ENCODE peak calls at places on chromosomes 11 and 22, in ten cellular contexts. One of them, this sample, is unnamed.

GRCh38 chr11:11163669-11164377 is 189.2 kb downstream of the CSNK2A3 start:
- DNase-seq in HCT116: no peak
- DNase-seq in cardiac muscle cell: no peak
- DNase-seq in CD8-positive, alpha-beta T cell: no peak
- DNase-seq in IMR-90: no peak
- DNase-seq in tibial nerve: no peak
- DNase-seq in neuronal stem cell: no peak
- DNase-seq in thoracic aorta: no peak
- DNase-seq in heart left ventricle: no peak
- DNase-seq in BE2C: no peak
- DNase-seq in this sample: no peak

GRCh38 chr22:48923909-48924475 is 903.7 kb downstream of the BRD1 start:
- DNase-seq in neuronal stem cell: no peak
- DNase-seq in CD8-positive, alpha-beta T cell: no peak
- DNase-seq in BE2C: no peak
- DNase-seq in tibial nerve: no peak
- DNase-seq in HCT116: no peak
- DNase-seq in cardiac muscle cell: no peak
- DNase-seq in IMR-90: no peak
- DNase-seq in heart left ventricle: no peak
- DNase-seq in thoracic aorta: no peak
- DNase-seq in this sample: no peak

GRCh38 chr11:106420048-106420665 is 342.7 kb downstream of the AASDHPPT start:
- DNase-seq in heart left ventricle: no peak
- DNase-seq in tibial nerve: no peak
- DNase-seq in thoracic aorta: no peak
- DNase-seq in CD8-positive, alpha-beta T cell: no peak
- DNase-seq in HCT116: no peak
- DNase-seq in BE2C: no peak
- DNase-seq in neuronal stem cell: no peak
- DNase-seq in cardiac muscle cell: no peak
- DNase-seq in IMR-90: no peak
- DNase-seq in this sample: no peak

GRCh38 chr11:83862691-83863090 is 576.5 kb upstream of the CCDC90B start:
- DNase-seq in BE2C: no peak
- DNase-seq in cardiac muscle cell: no peak
- DNase-seq in heart left ventricle: no peak
- DNase-seq in IMR-90: no peak
- DNase-seq in neuronal stem cell: no peak
- DNase-seq in tibial nerve: no peak
- DNase-seq in HCT116: no peak
- DNase-seq in thoracic aorta: no peak
- DNase-seq in CD8-positive, alpha-beta T cell: no peak
- DNase-seq in this sample: no peak

GRCh38 chr11:130631119-130631518 is 182.7 kb downstream of the ADAMTS15 start:
- DNase-seq in IMR-90: peak; percentile 95
- DNase-seq in CD8-positive, alpha-beta T cell: no peak
- DNase-seq in neuronal stem cell: no peak
- DNase-seq in cardiac muscle cell: no peak
- DNase-seq in HCT116: peak; percentile 52
- DNase-seq in tibial nerve: no peak
- DNase-seq in BE2C: no peak
- DNase-seq in thoracic aorta: no peak
- DNase-seq in heart left ventricle: no peak
- DNase-seq in this sample: no peak

GRCh38 chr22:36541831-36542391 is 12.9 kb upstream of the EIF3D start:
- DNase-seq in HCT116: peak; percentile 64
- DNase-seq in heart left ventricle: no peak
- DNase-seq in cardiac muscle cell: no peak
- DNase-seq in thoracic aorta: no peak
- DNase-seq in BE2C: peak; percentile 46
- DNase-seq in CD8-positive, alpha-beta T cell: no peak
- DNase-seq in tibial nerve: no peak
- DNase-seq in IMR-90: peak; percentile 96
- DNase-seq in neuronal stem cell: no peak
- DNase-seq in this sample: no peak

GRCh38 chr11:65577756-65578109 is 1.9 kb downstream of the EHBP1L1 start:
- DNase-seq in BE2C: no peak
- DNase-seq in HCT116: no peak
- DNase-seq in tibial nerve: no peak
- DNase-seq in neuronal stem cell: no peak
- DNase-seq in cardiac muscle cell: no peak
- DNase-seq in CD8-positive, alpha-beta T cell: no peak
- DNase-seq in heart left ventricle: no peak
- DNase-seq in IMR-90: no peak
- DNase-seq in thoracic aorta: no peak
- DNase-seq in this sample: no peak

GRCh38 chr22:50039669-50040458 is 18.2 kb downstream of the TTLL8 start:
- DNase-seq in heart left ventricle: no peak
- DNase-seq in thoracic aorta: no peak
- DNase-seq in tibial nerve: no peak
- DNase-seq in HCT116: no peak
- DNase-seq in cardiac muscle cell: no peak
- DNase-seq in IMR-90: no peak
- DNase-seq in neuronal stem cell: no peak
- DNase-seq in BE2C: no peak
- DNase-seq in CD8-positive, alpha-beta T cell: no peak
- DNase-seq in this sample: no peak

GRCh38 chr11:128463975-128464374 is 123.4 kb downstream of the ETS1 start:
- DNase-seq in neuronal stem cell: no peak
- DNase-seq in BE2C: no peak
- DNase-seq in cardiac muscle cell: no peak
- DNase-seq in HCT116: no peak
- DNase-seq in heart left ventricle: no peak
- DNase-seq in thoracic aorta: no peak
- DNase-seq in CD8-positive, alpha-beta T cell: no peak
- DNase-seq in tibial nerve: no peak
- DNase-seq in IMR-90: peak; percentile 43
- DNase-seq in this sample: no peak

GRCh38 chr11:103547691-103548090 is 438.5 kb downstream of the DYNC2H1 start:
- DNase-seq in neuronal stem cell: no peak
- DNase-seq in cardiac muscle cell: no peak
- DNase-seq in HCT116: no peak
- DNase-seq in CD8-positive, alpha-beta T cell: no peak
- DNase-seq in IMR-90: no peak
- DNase-seq in tibial nerve: no peak
- DNase-seq in BE2C: no peak
- DNase-seq in heart left ventricle: no peak
- DNase-seq in thoracic aorta: no peak
- DNase-seq in this sample: no peak

GRCh38 chr11:72217856-72218745 is 1.5 kb downstream of the FOLR2 start:
- DNase-seq in thoracic aorta: no peak
- DNase-seq in IMR-90: no peak
- DNase-seq in heart left ventricle: no peak
- DNase-seq in HCT116: no peak
- DNase-seq in CD8-positive, alpha-beta T cell: no peak
- DNase-seq in cardiac muscle cell: no peak
- DNase-seq in BE2C: no peak
- DNase-seq in tibial nerve: no peak
- DNase-seq in neuronal stem cell: no peak
- DNase-seq in this sample: no peak

GRCh38 chr22:33918676-33919590 is 1.3 kb downstream of the LARGE1 start:
- DNase-seq in tibial nerve: no peak
- DNase-seq in CD8-positive, alpha-beta T cell: no peak
- DNase-seq in HCT116: no peak
- DNase-seq in BE2C: no peak
- DNase-seq in thoracic aorta: no peak
- DNase-seq in cardiac muscle cell: no peak
- DNase-seq in IMR-90: peak; percentile 45
- DNase-seq in heart left ventricle: no peak
- DNase-seq in neuronal stem cell: no peak
- DNase-seq in this sample: no peak

GRCh38 chr22:43129426-43130425 is 13.5 kb downstream of the MCAT start:
- DNase-seq in tibial nerve: no peak
- DNase-seq in IMR-90: no peak
- DNase-seq in HCT116: no peak
- DNase-seq in BE2C: no peak
- DNase-seq in neuronal stem cell: no peak
- DNase-seq in thoracic aorta: no peak
- DNase-seq in heart left ventricle: no peak
- DNase-seq in cardiac muscle cell: no peak
- DNase-seq in CD8-positive, alpha-beta T cell: no peak
- DNase-seq in this sample: no peak

GRCh38 chr11:126914941-126915340 is 85.6 kb downstream of the KIRREL3 start:
- DNase-seq in HCT116: no peak
- DNase-seq in CD8-positive, alpha-beta T cell: no peak
- DNase-seq in tibial nerve: no peak
- DNase-seq in IMR-90: peak; percentile 90
- DNase-seq in cardiac muscle cell: no peak
- DNase-seq in neuronal stem cell: no peak
- DNase-seq in thoracic aorta: no peak
- DNase-seq in heart left ventricle: no peak
- DNase-seq in BE2C: no peak
- DNase-seq in this sample: no peak

GRCh38 chr11:74778581-74778980 is 29.9 kb downstream of the RNF169 start:
- DNase-seq in heart left ventricle: no peak
- DNase-seq in tibial nerve: no peak
- DNase-seq in IMR-90: no peak
- DNase-seq in cardiac muscle cell: no peak
- DNase-seq in neuronal stem cell: no peak
- DNase-seq in CD8-positive, alpha-beta T cell: no peak
- DNase-seq in BE2C: no peak
- DNase-seq in thoracic aorta: no peak
- DNase-seq in HCT116: no peak
- DNase-seq in this sample: no peak

GRCh38 chr11:74780277-74780870 is 31.7 kb downstream of the RNF169 start:
- DNase-seq in heart left ventricle: no peak
- DNase-seq in CD8-positive, alpha-beta T cell: no peak
- DNase-seq in BE2C: no peak
- DNase-seq in HCT116: no peak
- DNase-seq in tibial nerve: no peak
- DNase-seq in cardiac muscle cell: no peak
- DNase-seq in IMR-90: peak; percentile 7
- DNase-seq in thoracic aorta: no peak
- DNase-seq in neuronal stem cell: no peak
- DNase-seq in this sample: no peak

GRCh38 chr11:74783241-74783871 is 34.7 kb downstream of the RNF169 start:
- DNase-seq in IMR-90: peak; percentile 76
- DNase-seq in tibial nerve: no peak
- DNase-seq in BE2C: no peak
- DNase-seq in heart left ventricle: no peak
- DNase-seq in HCT116: peak; percentile 8
- DNase-seq in cardiac muscle cell: no peak
- DNase-seq in neuronal stem cell: no peak
- DNase-seq in thoracic aorta: no peak
- DNase-seq in CD8-positive, alpha-beta T cell: no peak
- DNase-seq in this sample: no peak

GRCh38 chr11:74784234-74784633 is 35.6 kb downstream of the RNF169 start:
- DNase-seq in HCT116: no peak
- DNase-seq in thoracic aorta: no peak
- DNase-seq in cardiac muscle cell: no peak
- DNase-seq in CD8-positive, alpha-beta T cell: no peak
- DNase-seq in IMR-90: no peak
- DNase-seq in BE2C: no peak
- DNase-seq in heart left ventricle: no peak
- DNase-seq in tibial nerve: no peak
- DNase-seq in neuronal stem cell: no peak
- DNase-seq in this sample: no peak
- H3K4me1 ChIP-seq in HCT116: peaks cover 12% of the 10 kb centered on the region
- H3K4me1 ChIP-seq in thoracic aorta: peaks cover 28% of the 10 kb centered on the region
- H3K4me1 ChIP-seq in cardiac muscle cell: no peaks in the 10 kb centered on the region
- H3K4me1 ChIP-seq in CD8-positive, alpha-beta T cell: peaks cover 29% of the 10 kb centered on the region
- H3K4me1 ChIP-seq in IMR-90: peaks cover 11% of the 10 kb centered on the region
- H3K4me1 ChIP-seq in BE2C: no peaks in the 10 kb centered on the region
- H3K4me1 ChIP-seq in heart left ventricle: no peaks in the 10 kb centered on the region
- H3K4me1 ChIP-seq in tibial nerve: peaks cover 46% of the 10 kb centered on the region
- H3K4me1 ChIP-seq in neuronal stem cell: peaks cover 1% of the 10 kb centered on the region
- H3K4me1 ChIP-seq in this sample: peaks cover 36% of the 10 kb centered on the region

GRCh38 chr22:19817561-19818263 is 37.0 kb downstream of the GNB1L start:
- DNase-seq in cardiac muscle cell: no peak
- DNase-seq in CD8-positive, alpha-beta T cell: no peak
- DNase-seq in BE2C: no peak
- DNase-seq in tibial nerve: no peak
- DNase-seq in IMR-90: no peak
- DNase-seq in HCT116: no peak
- DNase-seq in thoracic aorta: no peak
- DNase-seq in heart left ventricle: no peak
- DNase-seq in neuronal stem cell: no peak
- DNase-seq in this sample: no peak
- H3K4me1 ChIP-seq in cardiac muscle cell: no peaks in the 10 kb centered on the region
- H3K4me1 ChIP-seq in CD8-positive, alpha-beta T cell: no peaks in the 10 kb centered on the region
- H3K4me1 ChIP-seq in BE2C: no peaks in the 10 kb centered on the region
- H3K4me1 ChIP-seq in tibial nerve: no peaks in the 10 kb centered on the region
- H3K4me1 ChIP-seq in IMR-90: no peaks in the 10 kb centered on the region
- H3K4me1 ChIP-seq in HCT116: no peaks in the 10 kb centered on the region
- H3K4me1 ChIP-seq in thoracic aorta: no peaks in the 10 kb centered on the region
- H3K4me1 ChIP-seq in heart left ventricle: no peaks in the 10 kb centered on the region
- H3K4me1 ChIP-seq in neuronal stem cell: peaks cover 3% of the 10 kb centered on the region
- H3K4me1 ChIP-seq in this sample: peaks cover 2% of the 10 kb centered on the region

GRCh38 chr22:29903371-29903770 is 20.4 kb downstream of the MTMR3 start:
- DNase-seq in HCT116: no peak
- DNase-seq in CD8-positive, alpha-beta T cell: no peak
- DNase-seq in BE2C: no peak
- DNase-seq in IMR-90: no peak
- DNase-seq in tibial nerve: no peak
- DNase-seq in heart left ventricle: no peak
- DNase-seq in neuronal stem cell: no peak
- DNase-seq in thoracic aorta: no peak
- DNase-seq in cardiac muscle cell: no peak
- DNase-seq in this sample: no peak
- H3K4me1 ChIP-seq in HCT116: peaks cover 50% of the 10 kb centered on the region
- H3K4me1 ChIP-seq in CD8-positive, alpha-beta T cell: peaks cover 3% of the 10 kb centered on the region
- H3K4me1 ChIP-seq in BE2C: peaks cover 2% of the 10 kb centered on the region
- H3K4me1 ChIP-seq in IMR-90: peaks cover 9% of the 10 kb centered on the region
- H3K4me1 ChIP-seq in tibial nerve: peaks cover 53% of the 10 kb centered on the region
- H3K4me1 ChIP-seq in heart left ventricle: peaks cover 7% of the 10 kb centered on the region
- H3K4me1 ChIP-seq in neuronal stem cell: peaks cover 2% of the 10 kb centered on the region
- H3K4me1 ChIP-seq in thoracic aorta: peaks cover 5% of the 10 kb centered on the region
- H3K4me1 ChIP-seq in cardiac muscle cell: peaks cover 13% of the 10 kb centered on the region
- H3K4me1 ChIP-seq in this sample: peaks cover 23% of the 10 kb centered on the region

GRCh38 chr11:31818874-31819331 is 7.8 kb upstream of the PAX6 start:
- DNase-seq in IMR-90: no peak
- DNase-seq in heart left ventricle: no peak
- DNase-seq in cardiac muscle cell: no peak
- DNase-seq in HCT116: no peak
- DNase-seq in BE2C: no peak
- DNase-seq in tibial nerve: no peak
- DNase-seq in CD8-positive, alpha-beta T cell: no peak
- DNase-seq in neuronal stem cell: peak; percentile 15
- DNase-seq in thoracic aorta: no peak
- DNase-seq in this sample: no peak

GRCh38 chr11:31815743-31816466 is 4.8 kb upstream of the PAX6 start:
- DNase-seq in cardiac muscle cell: no peak
- DNase-seq in BE2C: no peak
- DNase-seq in HCT116: no peak
- DNase-seq in thoracic aorta: no peak
- DNase-seq in heart left ventricle: no peak
- DNase-seq in tibial nerve: no peak
- DNase-seq in neuronal stem cell: no peak
- DNase-seq in IMR-90: no peak
- DNase-seq in CD8-positive, alpha-beta T cell: no peak
- DNase-seq in this sample: no peak

GRCh38 chr11:31817621-31818493 is 6.7 kb upstream of the PAX6 start:
- DNase-seq in neuronal stem cell: peak; percentile 38
- DNase-seq in IMR-90: no peak
- DNase-seq in thoracic aorta: no peak
- DNase-seq in HCT116: no peak
- DNase-seq in heart left ventricle: no peak
- DNase-seq in cardiac muscle cell: no peak
- DNase-seq in CD8-positive, alpha-beta T cell: no peak
- DNase-seq in BE2C: no peak
- DNase-seq in tibial nerve: no peak
- DNase-seq in this sample: no peak

GRCh38 chr11:31817054-31817620 is 6.0 kb upstream of the PAX6 start:
- DNase-seq in HCT116: no peak
- DNase-seq in neuronal stem cell: peak; percentile 61
- DNase-seq in IMR-90: no peak
- DNase-seq in cardiac muscle cell: no peak
- DNase-seq in CD8-positive, alpha-beta T cell: no peak
- DNase-seq in heart left ventricle: no peak
- DNase-seq in tibial nerve: no peak
- DNase-seq in thoracic aorta: no peak
- DNase-seq in BE2C: no peak
- DNase-seq in this sample: no peak

GRCh38 chr11:31816467-31817053 is 5.4 kb upstream of the PAX6 start:
- DNase-seq in neuronal stem cell: peak; percentile 21
- DNase-seq in thoracic aorta: no peak
- DNase-seq in HCT116: no peak
- DNase-seq in cardiac muscle cell: no peak
- DNase-seq in heart left ventricle: no peak
- DNase-seq in IMR-90: no peak
- DNase-seq in BE2C: no peak
- DNase-seq in CD8-positive, alpha-beta T cell: no peak
- DNase-seq in tibial nerve: no peak
- DNase-seq in this sample: no peak
- H3K4me1 ChIP-seq in neuronal stem cell: peaks cover 26% of the 10 kb centered on the region
- H3K4me1 ChIP-seq in thoracic aorta: peaks cover 55% of the 10 kb centered on the region
- H3K4me1 ChIP-seq in HCT116: peaks cover 6% of the 10 kb centered on the region
- H3K4me1 ChIP-seq in cardiac muscle cell: peaks cover 7% of the 10 kb centered on the region
- H3K4me1 ChIP-seq in heart left ventricle: peaks cover 37% of the 10 kb centered on the region
- H3K4me1 ChIP-seq in IMR-90: no peaks in the 10 kb centered on the region
- H3K4me1 ChIP-seq in BE2C: no peaks in the 10 kb centered on the region
- H3K4me1 ChIP-seq in CD8-positive, alpha-beta T cell: peaks cover 65% of the 10 kb centered on the region
- H3K4me1 ChIP-seq in tibial nerve: peaks cover 87% of the 10 kb centered on the region
- H3K4me1 ChIP-seq in this sample: peaks cover 76% of the 10 kb centered on the region